ENCODE peak calls at places on chromosomes 13 and 19, in four cellular contexts. R, Q, T and D are unnamed samples. For H3K4me1, the result is how much of the 10 kb centered on the place peaks cover.

GRCh38 chr19:48997972-48998371 is 4.3 kb downstream of the RUVBL2 start:
- DNase-seq in R (no peak), Q (peak), T (peak), D (no peak)

GRCh38 chr19:772730-773436 is 22.0 kb downstream of the MISP start:
- DNase-seq in R (no peak), Q (no peak), T (peak), D (no peak)

GRCh38 chr19:55481148-55482127 is 3.5 kb upstream of the NAT14 start:
- DNase-seq in R (peak), Q (no peak), T (no peak), D (no peak)

GRCh38 chr19:14072535-14073231 is at the start of gene MISP3:
- DNase-seq in R (peak), Q (peak), T (peak), D (no peak)

GRCh38 chr19:58003153-58003828 is 671 bp upstream of the ZNF606 start:
- DNase-seq in R (no peak), Q (no peak), T (no peak), D (no peak)

GRCh38 chr13:94617389-94618000 is 15.8 kb downstream of the GPR180 start:
- DNase-seq in R (no peak), Q (no peak), T (no peak), D (peak)

GRCh38 chr13:94419304-94419943 is 60.1 kb downstream of the DCT start:
- DNase-seq in R (no peak), Q (no peak), T (no peak), D (no peak)

GRCh38 chr13:113452942-113453901 is at the start of gene ADPRHL1:
- DNase-seq in R (peak), Q (no peak), T (no peak), D (no peak)

GRCh38 chr19:13826652-13827235 is 31.5 kb downstream of the ZSWIM4 start:
- DNase-seq in R (no peak), Q (no peak), T (no peak), D (no peak)

GRCh38 chr19:18904334-18905057 is 8.5 kb upstream of the CERS1 start:
- DNase-seq in R (peak), Q (no peak), T (no peak), D (no peak)

GRCh38 chr19:19105365-19106060 is 32.8 kb downstream of the TMEM161A start:
- DNase-seq in R (peak), Q (peak), T (peak), D (peak)

GRCh38 chr19:58334691-58335249 is 8.0 kb downstream of the ZSCAN22 start:
- DNase-seq in R (peak), Q (no peak), T (no peak), D (no peak)

GRCh38 chr13:113049521-113049941 is 56.1 kb upstream of the F7 start:
- DNase-seq in R (peak), Q (no peak), T (no peak), D (no peak)

GRCh38 chr13:111095911-111096501 is 19.1 kb upstream of the ARHGEF7 start:
- DNase-seq in R (no peak), Q (no peak), T (no peak), D (no peak)

GRCh38 chr13:82739881-82740280 is 1142.4 kb downstream of the SLITRK1 start:
- DNase-seq in R (no peak), Q (no peak), T (no peak), D (no peak)

GRCh38 chr13:30968734-30969335 is 36.4 kb downstream of the TEX26 start:
- DNase-seq in R (no peak), Q (no peak), T (no peak), D (no peak)

GRCh38 chr19:18020212-18021067 is 12.5 kb downstream of the ARRDC2 start:
- DNase-seq in R (peak), Q (peak), T (no peak), D (peak)

GRCh38 chr13:75485286-75486062 is 3.5 kb upstream of the TBC1D4 start:
- DNase-seq in R (no peak), Q (no peak), T (peak), D (no peak)

GRCh38 chr13:30698023-30698422 is 37.3 kb upstream of the ALOX5AP start:
- DNase-seq in R (no peak), Q (no peak), T (no peak), D (no peak)

GRCh38 chr13:32200741-32201140 is 114.4 kb downstream of the ZAR1L start:
- DNase-seq in R (no peak), Q (no peak), T (no peak), D (no peak)

GRCh38 chr13:40109324-40109958 is 454.0 kb downstream of the COG6 start:
- DNase-seq in R (no peak), Q (no peak), T (peak), D (no peak)

GRCh38 chr13:36431204-36432105 is 840 bp upstream of the CCNA1 start:
- DNase-seq in R (peak), Q (no peak), T (no peak), D (no peak)

GRCh38 chr19:10238172-10238783 is 7.1 kb upstream of the S1PR2 start:
- DNase-seq in R (peak), Q (peak), T (peak), D (no peak)

GRCh38 chr19:41699231-41699967 is 9.0 kb upstream of the CEACAM5 start:
- DNase-seq in R (no peak), Q (peak), T (peak), D (no peak)

GRCh38 chr13:112761701-112762689 is 72.2 kb downstream of the ATP11A start:
- DNase-seq in R (no peak), Q (no peak), T (no peak), D (no peak)

GRCh38 chr19:3186377-3186688 is 603 bp downstream of the NCLN start:
- DNase-seq in R (no peak), Q (no peak), T (no peak), D (no peak)

GRCh38 chr19:50352242-50352641 is 13.2 kb downstream of the NAPSA start:
- DNase-seq in R (no peak), Q (no peak), T (no peak), D (no peak)

GRCh38 chr13:97142452-97142851 is 79.7 kb upstream of the MBNL2 start:
- DNase-seq in R (no peak), Q (peak), T (peak), D (no peak)
- TF ChIP-seq POLR2A in R (no peak), Q (peak), T (peak), D (no peak)

GRCh38 chr19:6767081-6767356 is 216 bp downstream of the SH2D3A start:
- DNase-seq in R (no peak), Q (no peak), T (no peak), D (no peak)

GRCh38 chr19:6768236-6768785 is 1.1 kb upstream of the SH2D3A start:
- DNase-seq in R (no peak), Q (no peak), T (no peak), D (no peak)

GRCh38 chr19:6767357-6768235 is at the start of gene SH2D3A:
- DNase-seq in R (peak), Q (peak), T (peak), D (no peak)

GRCh38 chr19:6766357-6767080 is 716 bp downstream of the SH2D3A start:
- DNase-seq in R (no peak), Q (no peak), T (peak), D (no peak)

DNA sequence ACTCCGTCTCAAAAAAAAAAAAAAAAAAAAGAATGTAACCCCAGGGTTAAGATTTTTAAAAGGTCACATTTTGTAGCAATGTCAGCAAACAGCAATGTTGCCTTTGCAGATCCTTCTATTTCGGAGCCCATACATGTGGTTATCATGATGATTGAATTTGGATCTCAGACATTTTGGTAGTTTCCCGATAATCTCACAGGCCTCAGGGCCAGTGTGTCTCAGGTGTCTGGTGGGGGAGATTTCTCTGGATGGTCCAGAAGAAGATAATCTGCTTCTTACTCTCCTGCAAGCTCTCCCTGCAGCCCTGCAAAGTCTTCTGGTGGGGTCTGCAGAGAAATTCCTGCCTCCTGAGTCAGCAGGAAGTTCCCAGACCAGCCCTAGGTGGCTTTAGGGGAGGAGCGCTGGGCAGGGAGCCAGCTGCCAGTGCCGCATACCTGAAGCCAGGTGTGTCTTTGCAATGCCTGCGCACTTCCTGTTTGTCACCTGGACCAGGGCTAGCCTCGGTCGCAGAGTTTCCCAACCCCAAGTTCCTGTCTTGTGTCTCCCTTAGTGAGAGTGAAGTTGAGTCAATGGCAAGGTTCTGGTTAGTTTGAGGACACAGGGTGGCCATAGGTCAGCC is 1.4 kb downstream of the SH2D3A start:
- DNase-seq in R (peak), Q (peak), T (peak), D (no peak)
- H3K4me1 ChIP-seq in R (under half), Q (under half), T (under half), D (under half)

DNA sequence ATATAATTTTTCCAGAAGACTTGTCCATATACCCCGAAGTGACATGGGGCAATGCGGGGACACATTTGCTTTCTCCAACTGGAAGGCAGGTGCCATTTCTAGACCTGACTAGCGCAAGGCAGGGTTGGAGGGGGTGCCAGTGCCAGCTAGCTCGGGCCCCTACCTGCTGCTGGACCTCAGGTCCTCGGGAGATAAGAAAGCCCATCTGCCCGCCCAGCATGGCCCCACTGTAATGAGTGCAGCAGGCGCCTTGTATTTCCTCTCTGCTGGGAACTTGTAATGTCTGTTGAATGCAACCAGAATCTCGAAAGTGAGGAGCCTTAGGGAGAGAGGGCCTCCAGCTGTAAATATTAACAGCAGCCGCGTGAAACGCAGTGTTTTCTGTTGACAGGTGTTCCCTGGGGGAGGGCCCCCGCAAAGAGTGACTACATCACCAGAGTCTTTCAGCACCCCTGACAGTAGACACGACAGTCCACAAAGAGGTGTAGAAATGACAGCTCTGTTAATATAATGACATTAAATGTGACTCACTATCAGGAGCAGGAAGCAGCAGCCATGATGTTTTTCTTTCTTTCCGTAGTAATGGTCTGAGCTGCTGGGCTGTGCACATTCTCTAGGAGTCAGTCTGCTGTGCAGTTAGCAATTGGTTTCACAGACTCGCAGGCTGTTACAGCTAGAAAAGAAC is 58.8 kb upstream of the WASF3 start:
- DNase-seq in R (no peak), Q (no peak), T (no peak), D (no peak)
- TF ChIP-seq EP300 in R (no peak), Q (no peak), T (no peak), D (no peak)

GRCh38 chr19:38707512-38708114 is 36.7 kb downstream of the CAPN12 start:
- DNase-seq in R (no peak), Q (no peak), T (no peak), D (no peak)
- TF ChIP-seq POLR2A in R (no peak), Q (no peak), T (no peak), D (no peak)

DNA sequence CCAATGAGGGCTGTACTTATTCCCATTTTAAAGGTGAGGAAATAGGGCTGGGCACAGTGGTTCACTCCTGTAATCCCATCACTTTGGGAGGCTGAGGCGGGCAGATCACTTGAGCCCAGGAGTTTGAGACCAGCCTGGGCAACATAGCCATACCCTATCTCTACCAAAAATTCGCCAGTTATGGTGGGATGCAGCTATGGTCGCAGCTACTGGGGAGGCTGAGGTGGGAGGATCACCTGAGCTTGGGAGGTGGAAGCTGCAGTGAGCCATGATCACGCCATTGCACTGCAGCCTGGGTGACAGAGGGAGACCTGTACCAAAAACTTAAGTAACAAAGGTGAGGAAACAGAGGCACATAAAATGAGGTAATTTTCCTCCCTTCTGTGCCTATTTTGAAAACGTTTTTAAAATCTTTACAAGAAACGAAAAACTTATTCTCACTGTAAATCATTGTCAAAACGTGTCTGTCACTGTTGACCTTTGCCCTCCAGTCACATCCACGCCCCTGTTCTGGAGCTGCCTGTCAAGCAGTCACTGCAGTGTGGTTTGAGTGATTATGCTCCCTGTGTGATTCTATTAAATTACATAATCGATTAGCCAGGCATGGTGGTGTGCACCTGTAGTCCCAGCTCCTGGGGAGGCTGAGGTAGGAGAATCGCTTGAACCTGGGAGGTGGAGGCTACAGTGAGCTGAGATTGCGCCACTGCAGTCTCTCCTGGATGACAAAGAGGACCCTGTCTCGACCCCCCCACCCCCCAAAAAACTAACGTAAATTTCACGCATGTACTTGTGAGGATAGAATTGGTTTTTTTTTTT is 12.5 kb downstream of the NOP53 start:
- DNase-seq in R (no peak), Q (peak), T (no peak), D (no peak)
- H3K4me1 ChIP-seq in R (under half), Q (under half), T (under half), D (under half)